ENCODE peak calls at places on chromosomes 2 and 18, in six cellular contexts. S, R, N, M, E and V are unnamed samples.

GRCh38 chr2:240885980-240886565 is 9.9 kb downstream of the MAB21L4 start:
- DNase-seq in E (no peak), N (no peak), S (no peak), R (no peak), M (no peak), V (no peak)

GRCh38 chr2:145601306-145601925 is 1081.5 kb upstream of the ZEB2 start:
- DNase-seq in S (no peak), M (no peak), E (no peak), N (no peak), R (no peak), V (no peak)

GRCh38 chr2:2579814-2580213 is 248.7 kb upstream of the MYT1L start:
- DNase-seq in M (no peak), R (no peak), S (no peak), N (no peak), E (no peak), V (no peak)

GRCh38 chr2:226115102-226115831 is 684.4 kb downstream of the IRS1 start:
- DNase-seq in M (no peak), E (peak; percentile 92), S (no peak), R (no peak), N (no peak), V (no peak)

GRCh38 chr18:74274690-74275089 is 17.1 kb downstream of the CYB5A start:
- DNase-seq in R (no peak), E (no peak), N (no peak), M (no peak), S (no peak), V (no peak)

GRCh38 chr18:48570313-48570712 is 31.5 kb downstream of the CTIF start:
- DNase-seq in E (no peak), M (no peak), S (no peak), R (no peak), N (no peak), V (no peak)

GRCh38 chr2:46001290-46001689 is 295.9 kb upstream of the EPAS1 start:
- DNase-seq in N (no peak), M (no peak), E (no peak), S (no peak), R (no peak), V (no peak)

GRCh38 chr2:9590635-9591034 is 35.0 kb upstream of the ADAM17 start:
- DNase-seq in S (no peak), N (no peak), M (no peak), R (no peak), E (no peak), V (no peak)

GRCh38 chr2:130824492-130825061 is 12.1 kb upstream of the ARHGEF4 start:
- DNase-seq in M (no peak), N (no peak), S (no peak), R (no peak), E (peak; percentile 83), V (no peak)

GRCh38 chr2:12321017-12321641 is 395.6 kb upstream of the TRIB2 start:
- DNase-seq in M (peak; percentile 81), R (peak; percentile 75), E (no peak), S (no peak), N (peak; percentile 78), V (no peak)

GRCh38 chr2:138028538-138028937 is 64.3 kb downstream of the HNMT start:
- DNase-seq in E (no peak), R (no peak), S (no peak), M (no peak), N (no peak), V (no peak)

GRCh38 chr2:96860065-96861029 is 2.5 kb upstream of the ANKRD39 start:
- DNase-seq in M (peak; percentile 75), E (no peak), N (no peak), R (no peak), S (no peak), V (no peak)

GRCh38 chr2:28347596-28347995 is 45.1 kb upstream of the FOSL2 start:
- DNase-seq in E (no peak), R (no peak), S (no peak), M (peak; percentile 59), N (no peak), V (no peak)

GRCh38 chr2:14256890-14257289 is 375.6 kb upstream of the LRATD1 start:
- DNase-seq in E (no peak), S (no peak), R (no peak), M (no peak), N (no peak), V (no peak)

GRCh38 chr2:176293334-176293733 is 24.1 kb downstream of the MTX2 start:
- DNase-seq in M (no peak), N (no peak), R (no peak), E (no peak), S (no peak), V (no peak)

GRCh38 chr2:20229322-20230201 is 4.6 kb upstream of the SDC1 start:
- DNase-seq in S (no peak), E (no peak), R (peak; percentile 11), N (no peak), M (no peak), V (no peak)

GRCh38 chr2:168661404-168661869 is 141.0 kb upstream of the NOSTRIN start:
- DNase-seq in N (no peak), S (no peak), R (peak; percentile 37), M (no peak), E (no peak), V (no peak)

GRCh38 chr18:12301263-12302005 is 6.6 kb upstream of the TUBB6 start:
- DNase-seq in R (no peak), N (no peak), M (peak; percentile 36), E (no peak), S (no peak), V (no peak)

GRCh38 chr2:31381601-31382000 is 32.9 kb downstream of the XDH start:
- DNase-seq in M (no peak), N (no peak), R (no peak), S (no peak), E (no peak), V (no peak)

GRCh38 chr2:120017201-120017600 is 4.3 kb downstream of the EPB41L5 start:
- DNase-seq in R (no peak), E (no peak), M (no peak), S (no peak), N (no peak), V (no peak)

GRCh38 chr18:34697233-34697632 is 12.9 kb upstream of the DTNA start:
- DNase-seq in M (no peak), N (no peak), E (no peak), S (no peak), R (no peak), V (no peak)

GRCh38 chr2:64105676-64106461 is 38.4 kb downstream of the PELI1 start:
- DNase-seq in S (no peak), N (no peak), M (no peak), E (peak; percentile 42), R (no peak), V (no peak)

GRCh38 chr2:53782681-53783080 is 4.1 kb downstream of the ASB3 start:
- DNase-seq in N (no peak), E (no peak), M (no peak), R (no peak), S (no peak), V (no peak)

GRCh38 chr2:22020101-22020742 is 896.5 kb downstream of the TDRD15 start:
- DNase-seq in M (no peak), S (no peak), E (no peak), R (no peak), N (no peak), V (no peak)

GRCh38 chr18:79899609-79900435 is 51.6 kb downstream of the SLC66A2 start:
- DNase-seq in R (peak; percentile 12), N (peak; percentile 9), M (peak; percentile 46), S (no peak), E (no peak), V (no peak)
- H3K9me3 ChIP-seq in R (no peaks in the 10 kb centered on the region), N (peaks cover 14% of the 10 kb centered on the region), M (peaks cover 7% of the 10 kb centered on the region), S (peaks cover 39% of the 10 kb centered on the region), E (peaks cover 34% of the 10 kb centered on the region), V (no peaks in the 10 kb centered on the region)

DNA sequence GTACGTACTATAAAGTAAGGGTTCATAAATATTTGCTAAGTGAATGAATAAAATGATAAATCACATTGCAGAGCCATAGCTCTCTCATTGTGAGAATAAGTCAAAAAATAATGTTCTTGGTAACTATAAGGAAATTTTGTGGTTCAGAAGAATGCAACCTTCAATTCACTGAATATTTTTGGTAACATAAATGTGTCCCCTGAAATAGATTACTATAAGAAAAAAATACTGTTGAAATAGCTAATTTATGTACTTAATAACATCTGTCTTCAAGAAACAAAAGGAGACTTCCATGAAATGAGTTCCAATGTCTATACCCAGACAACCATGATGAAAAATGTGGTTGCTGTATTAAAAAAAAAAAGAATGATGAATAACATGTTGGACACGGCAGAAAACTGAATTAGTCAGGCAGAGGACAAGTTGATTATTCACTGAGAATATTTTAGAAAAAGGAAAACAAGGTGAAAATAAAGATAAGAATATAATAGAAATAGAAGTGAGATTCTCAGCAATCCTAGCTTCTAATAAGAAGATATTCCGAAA is 98.6 kb downstream of the TACR1 start:
- DNase-seq in M (no peak), E (no peak), S (no peak), N (no peak), R (no peak), V (no peak)
- H3K27ac ChIP-seq in M (no peak overlapping the region), E (no peak overlapping the region), S (no peak overlapping the region), N (no peak overlapping the region), R (no peak overlapping the region), V (no peak overlapping the region)

GRCh38 chr2:231671617-231672350 is 36.5 kb upstream of the PTMA start:
- DNase-seq in E (no peak), N (no peak), S (peak; percentile 67), M (no peak), R (no peak), V (no peak)
- TF ChIP-seq POLR2A in E (no peak), N (no peak), S (no peak), M (no peak), R (no peak), V (no peak)

GRCh38 chr2:82215212-82215611 is 1910.7 kb upstream of the LRRTM1 start:
- DNase-seq in R (no peak), S (no peak), E (no peak), N (no peak), M (no peak), V (no peak)
- H3K9me3 ChIP-seq in R (no peaks in the 10 kb centered on the region), S (no peaks in the 10 kb centered on the region), E (peaks cover 13% of the 10 kb centered on the region), N (no peaks in the 10 kb centered on the region), M (no peaks in the 10 kb centered on the region), V (no peaks in the 10 kb centered on the region)

GRCh38 chr2:164793531-164793930 is 48.1 kb downstream of the COBLL1 start:
- DNase-seq in S (no peak), N (no peak), E (no peak), R (no peak), M (no peak), V (no peak)

GRCh38 chr2:164792316-164793127 is 49.1 kb downstream of the COBLL1 start:
- DNase-seq in S (no peak), R (no peak), N (no peak), E (peak; percentile 34), M (no peak), V (no peak)

GRCh38 chr2:164800572-164800971 is 41.1 kb downstream of the COBLL1 start:
- DNase-seq in S (no peak), E (no peak), M (no peak), N (no peak), R (no peak), V (no peak)

GRCh38 chr2:164794432-164795231 is 47.0 kb downstream of the COBLL1 start:
- DNase-seq in S (no peak), E (no peak), N (no peak), R (no peak), M (no peak), V (no peak)

DNA sequence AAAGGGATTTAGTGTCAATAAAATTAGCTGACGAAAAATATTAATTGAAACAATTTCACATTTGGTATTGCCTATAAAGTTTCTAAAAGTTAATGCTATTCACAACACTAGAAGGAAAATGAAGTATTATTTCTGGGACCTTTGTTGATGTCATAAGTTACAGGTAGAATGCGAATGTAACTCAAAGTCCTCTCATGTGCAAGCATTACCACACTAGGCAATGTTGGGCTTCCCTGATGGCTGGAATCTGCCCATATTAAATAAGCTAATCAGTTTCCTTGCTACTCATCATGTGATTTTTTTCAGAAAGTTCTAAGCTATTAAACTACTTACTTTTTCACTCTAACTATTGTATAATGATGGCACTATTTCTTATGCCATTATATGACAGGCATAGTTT is 44.6 kb downstream of the COBLL1 start:
- DNase-seq in S (no peak), E (no peak), N (no peak), R (no peak), M (no peak), V (no peak)
- H3K27ac ChIP-seq in S (no peak overlapping the region), E (no peak overlapping the region), N (no peak overlapping the region), R (no peak overlapping the region), M (no peak overlapping the region), V (no peak overlapping the region)